ENCODE peak calls at places on chromosomes 5 and 9, in four cellular contexts. One of them, this sample, is unnamed.

GRCh38 chr5:131377785-131378325 is 114.0 kb downstream of the CDC42SE2 start:
- DNase-seq in GM13977: no peak
- DNase-seq in neural crest cell: no peak
- DNase-seq in progenitor cell of endocrine pancreas: no peak
- DNase-seq in this sample: no peak

GRCh38 chr5:151098185-151098813 is 17.5 kb upstream of the TNIP1 start:
- DNase-seq in GM13977: peak
- DNase-seq in neural crest cell: no peak
- DNase-seq in progenitor cell of endocrine pancreas: no peak
- DNase-seq in this sample: no peak

GRCh38 chr5:167305591-167306213 is 985.7 kb upstream of the WWC1 start:
- DNase-seq in GM13977: no peak
- DNase-seq in neural crest cell: no peak
- DNase-seq in progenitor cell of endocrine pancreas: no peak
- DNase-seq in this sample: no peak

GRCh38 chr5:161600156-161600555 is 53.6 kb upstream of the GABRB2 start:
- DNase-seq in GM13977: no peak
- DNase-seq in neural crest cell: no peak
- DNase-seq in progenitor cell of endocrine pancreas: no peak
- DNase-seq in this sample: no peak

GRCh38 chr9:116383133-116383532 is 229.5 kb downstream of the PAPPA start:
- DNase-seq in GM13977: no peak
- DNase-seq in neural crest cell: no peak
- DNase-seq in progenitor cell of endocrine pancreas: no peak
- DNase-seq in this sample: no peak

GRCh38 chr5:12659675-12660074 is 755.4 kb upstream of the CTNND2 start:
- DNase-seq in GM13977: no peak
- DNase-seq in neural crest cell: no peak
- DNase-seq in progenitor cell of endocrine pancreas: no peak
- DNase-seq in this sample: no peak

GRCh38 chr9:121557581-121558422 is 58.2 kb upstream of the GGTA1 start:
- DNase-seq in GM13977: peak
- DNase-seq in neural crest cell: no peak
- DNase-seq in progenitor cell of endocrine pancreas: no peak
- DNase-seq in this sample: peak

GRCh38 chr5:167643616-167644015 is 647.8 kb upstream of the WWC1 start:
- DNase-seq in GM13977: no peak
- DNase-seq in neural crest cell: no peak
- DNase-seq in progenitor cell of endocrine pancreas: no peak
- DNase-seq in this sample: no peak

GRCh38 chr5:19125956-19126713 is 861.9 kb downstream of the CDH18 start:
- DNase-seq in GM13977: no peak
- DNase-seq in neural crest cell: no peak
- DNase-seq in progenitor cell of endocrine pancreas: no peak
- DNase-seq in this sample: no peak

GRCh38 chr9:6942406-6942805 is 184.6 kb downstream of the KDM4C start:
- DNase-seq in GM13977: no peak
- DNase-seq in neural crest cell: no peak
- DNase-seq in progenitor cell of endocrine pancreas: no peak
- DNase-seq in this sample: no peak

GRCh38 chr9:6943293-6943692 is 185.5 kb downstream of the KDM4C start:
- DNase-seq in GM13977: no peak
- DNase-seq in neural crest cell: no peak
- DNase-seq in progenitor cell of endocrine pancreas: no peak
- DNase-seq in this sample: no peak

GRCh38 chr9:6945871-6946270 is 188.1 kb downstream of the KDM4C start:
- DNase-seq in GM13977: no peak
- DNase-seq in neural crest cell: no peak
- DNase-seq in progenitor cell of endocrine pancreas: no peak
- DNase-seq in this sample: no peak

GRCh38 chr9:6944896-6945295 is 187.1 kb downstream of the KDM4C start:
- DNase-seq in GM13977: no peak
- DNase-seq in neural crest cell: no peak
- DNase-seq in progenitor cell of endocrine pancreas: no peak
- DNase-seq in this sample: no peak

GRCh38 chr9:6944093-6944551 is 186.3 kb downstream of the KDM4C start:
- DNase-seq in GM13977: no peak
- DNase-seq in neural crest cell: no peak
- DNase-seq in progenitor cell of endocrine pancreas: no peak
- DNase-seq in this sample: no peak
- TF ChIP-seq CTCF in GM13977: peak
- TF ChIP-seq CTCF in neural crest cell: no peak
- TF ChIP-seq CTCF in progenitor cell of endocrine pancreas: no peak
- TF ChIP-seq CTCF in this sample: peak

DNA sequence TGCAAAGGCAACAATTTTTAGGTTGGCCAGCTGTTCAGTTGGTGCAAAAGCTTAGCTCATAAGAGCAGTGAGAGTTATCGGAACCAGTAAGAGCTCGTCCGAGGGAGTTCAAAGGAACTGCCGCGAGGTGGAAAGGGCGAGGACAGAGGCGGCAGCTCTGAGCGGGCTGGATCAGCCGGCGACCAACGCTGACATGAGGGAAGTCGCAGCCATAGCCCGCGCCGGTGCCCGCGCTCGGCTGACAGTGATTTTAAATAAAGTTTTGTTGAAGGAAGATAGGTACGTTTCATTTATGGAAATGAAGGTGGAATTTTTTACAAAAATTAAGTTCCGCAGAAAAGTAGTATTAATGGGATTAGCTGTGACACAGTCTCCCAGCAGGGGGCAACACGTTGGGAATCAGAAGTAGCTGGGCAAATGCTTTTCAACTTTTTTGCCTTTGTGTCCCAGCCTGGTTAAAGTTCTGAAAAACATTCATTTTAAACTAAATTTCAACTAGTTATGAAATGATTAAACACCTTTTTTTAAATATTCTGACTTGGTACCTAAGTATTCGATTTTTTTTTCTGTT is 43.2 kb downstream of the FBXO4 start:
- DNase-seq in GM13977: no peak
- DNase-seq in neural crest cell: no peak
- DNase-seq in progenitor cell of endocrine pancreas: no peak
- DNase-seq in this sample: no peak
- TF ChIP-seq CTCF in GM13977: no peak
- TF ChIP-seq CTCF in neural crest cell: peak
- TF ChIP-seq CTCF in progenitor cell of endocrine pancreas: peak
- TF ChIP-seq CTCF in this sample: no peak

DNA sequence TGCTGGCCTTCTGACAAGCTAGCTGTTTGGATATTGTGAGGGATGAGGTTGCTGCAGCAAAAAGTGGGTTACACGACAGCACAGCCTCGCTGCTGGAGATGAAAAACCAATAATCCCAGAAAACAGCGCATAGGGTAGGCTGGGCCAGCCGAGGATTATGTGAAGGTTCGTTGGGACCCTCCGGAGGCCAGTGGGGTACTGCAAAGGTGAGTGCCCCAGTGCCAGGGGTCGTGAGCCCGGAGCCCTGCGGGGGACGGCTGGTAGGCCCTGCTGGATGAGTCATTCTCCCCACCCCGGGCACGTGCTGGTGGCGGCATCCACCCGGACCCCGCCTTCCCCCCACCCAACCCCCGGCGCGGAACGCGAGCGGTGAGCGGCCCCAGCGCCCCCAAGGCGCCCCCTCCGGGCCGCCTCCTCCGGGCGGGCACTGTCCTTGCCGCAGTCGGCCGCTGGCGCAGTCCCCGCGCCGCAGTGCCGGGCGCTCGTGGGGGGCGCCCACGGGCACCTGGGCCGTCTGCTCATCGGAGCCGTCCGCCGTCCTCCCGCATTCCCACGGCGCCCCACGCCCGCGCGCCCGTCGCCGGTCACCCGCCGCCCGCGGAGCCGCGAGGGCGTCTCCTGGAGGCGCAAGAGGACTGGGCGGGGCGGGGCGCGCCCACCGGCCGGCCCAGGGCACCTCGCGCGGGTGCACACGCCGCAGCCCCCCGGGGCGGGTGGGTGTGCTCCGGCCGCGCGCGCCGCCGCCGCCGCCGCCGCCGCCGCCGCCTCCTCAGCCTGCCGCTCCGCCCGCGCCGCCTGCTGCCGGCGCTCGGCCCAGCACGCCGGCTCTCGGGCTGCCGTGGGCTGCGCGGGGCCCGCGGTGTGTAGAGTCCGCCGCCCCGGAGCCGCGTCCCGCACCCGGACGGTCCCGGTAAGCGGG is at the start of gene PHF24:
- DNase-seq in GM13977: no peak
- DNase-seq in neural crest cell: no peak
- DNase-seq in progenitor cell of endocrine pancreas: peak
- DNase-seq in this sample: no peak
- TF ChIP-seq CTCF in GM13977: peak
- TF ChIP-seq CTCF in neural crest cell: peak
- TF ChIP-seq CTCF in progenitor cell of endocrine pancreas: peak
- TF ChIP-seq CTCF in this sample: peak

DNA sequence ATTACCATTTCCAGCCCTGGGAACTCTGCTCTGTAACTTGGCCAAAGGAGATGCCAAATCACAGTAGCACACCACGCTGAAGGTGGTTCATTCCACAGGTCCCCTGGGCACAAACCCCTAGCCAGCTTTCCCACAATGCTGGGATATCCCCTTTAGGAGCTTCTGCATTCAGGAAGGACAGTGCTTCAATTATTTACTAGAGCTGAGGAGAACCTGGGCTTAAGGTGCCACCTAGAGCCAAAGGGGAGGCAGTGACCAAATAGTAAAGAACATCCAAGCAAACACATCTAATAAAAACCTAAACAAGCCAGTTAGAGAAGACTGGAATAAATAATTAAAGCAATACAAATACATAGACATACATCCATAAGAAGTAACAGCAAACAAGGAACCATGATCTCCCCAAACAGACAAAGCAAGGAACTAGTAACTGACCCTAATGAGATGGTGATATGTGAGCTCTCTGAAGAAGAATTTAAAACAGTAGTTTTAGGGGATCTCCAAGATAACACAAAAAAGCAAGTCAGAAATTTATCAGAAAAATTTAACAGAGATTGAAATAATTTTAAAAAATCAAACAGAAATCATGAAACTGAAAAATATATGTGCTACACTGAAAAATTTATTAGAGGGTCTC is 14.6 kb downstream of the KIF4B start:
- DNase-seq in GM13977: no peak
- DNase-seq in neural crest cell: no peak
- DNase-seq in progenitor cell of endocrine pancreas: no peak
- DNase-seq in this sample: no peak
- TF ChIP-seq CTCF in GM13977: peak
- TF ChIP-seq CTCF in neural crest cell: no peak
- TF ChIP-seq CTCF in progenitor cell of endocrine pancreas: peak
- TF ChIP-seq CTCF in this sample: no peak

DNA sequence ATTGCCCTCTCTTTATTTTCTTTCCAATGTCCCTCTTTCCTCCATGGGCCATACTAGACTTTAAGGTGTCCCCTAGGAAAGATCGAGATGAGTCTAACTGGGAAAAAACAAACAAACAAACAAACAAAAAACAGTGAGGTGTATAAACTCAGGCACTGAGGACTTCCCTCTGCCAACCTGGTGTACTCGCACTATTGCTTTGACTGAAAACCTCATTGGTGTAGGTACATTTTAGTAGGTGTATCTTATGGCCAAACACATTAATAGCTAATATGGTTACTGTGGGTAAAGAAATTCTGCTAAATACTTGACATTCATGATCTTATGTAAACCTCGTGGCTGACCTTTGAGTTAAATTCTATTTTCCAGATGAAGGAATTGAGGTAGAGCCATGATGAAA is 74.3 kb downstream of the TNC start:
- DNase-seq in GM13977: no peak
- DNase-seq in neural crest cell: no peak
- DNase-seq in progenitor cell of endocrine pancreas: no peak
- DNase-seq in this sample: no peak
- TF ChIP-seq CTCF in GM13977: no peak
- TF ChIP-seq CTCF in neural crest cell: no peak
- TF ChIP-seq CTCF in progenitor cell of endocrine pancreas: no peak
- TF ChIP-seq CTCF in this sample: no peak

This sample was measured in osteocyte.